ENCODE peak calls at places on chromosomes 3 and 15, in seven cellular contexts. One of them, this sample, is unnamed.
A peak's percentile ranks its signal among the peaks of the same experiment; 100 is the strongest.

GRCh38 chr15:55256281-55257013 is 33.2 kb downstream of the RAB27A start:
- DNase-seq in neuronal stem cell: no peak
- DNase-seq in HepG2: peak; percentile 5
- DNase-seq in OCI-LY7: no peak
- DNase-seq in mammary epithelial cell: peak; percentile 39
- DNase-seq in endothelial cell of umbilical vein: no peak
- DNase-seq in fibroblast of lung: peak; percentile 19
- DNase-seq in this sample: no peak

GRCh38 chr15:33453761-33454160 is 143.0 kb downstream of the RYR3 start:
- DNase-seq in neuronal stem cell: no peak
- DNase-seq in HepG2: no peak
- DNase-seq in OCI-LY7: no peak
- DNase-seq in mammary epithelial cell: no peak
- DNase-seq in endothelial cell of umbilical vein: peak; percentile 28
- DNase-seq in fibroblast of lung: no peak
- DNase-seq in this sample: no peak

GRCh38 chr3:46959169-46959515 is 17.4 kb downstream of the CCDC12 start:
- DNase-seq in neuronal stem cell: no peak
- DNase-seq in HepG2: no peak
- DNase-seq in OCI-LY7: no peak
- DNase-seq in mammary epithelial cell: no peak
- DNase-seq in endothelial cell of umbilical vein: no peak
- DNase-seq in fibroblast of lung: no peak
- DNase-seq in this sample: peak; percentile 42

GRCh38 chr3:133192363-133192945 is 154.3 kb downstream of the TMEM108 start:
- DNase-seq in neuronal stem cell: no peak
- DNase-seq in HepG2: no peak
- DNase-seq in OCI-LY7: no peak
- DNase-seq in mammary epithelial cell: no peak
- DNase-seq in endothelial cell of umbilical vein: no peak
- DNase-seq in fibroblast of lung: peak; percentile 16
- DNase-seq in this sample: no peak

GRCh38 chr3:106534206-106534605 is 665.4 kb upstream of the CBLB start:
- DNase-seq in neuronal stem cell: no peak
- DNase-seq in HepG2: no peak
- DNase-seq in OCI-LY7: no peak
- DNase-seq in mammary epithelial cell: peak; percentile 60
- DNase-seq in endothelial cell of umbilical vein: peak; percentile 38
- DNase-seq in fibroblast of lung: peak; percentile 96
- DNase-seq in this sample: no peak

GRCh38 chr3:145017959-145018358 is 1046.3 kb downstream of the DIPK2A start:
- DNase-seq in neuronal stem cell: no peak
- DNase-seq in HepG2: no peak
- DNase-seq in OCI-LY7: no peak
- DNase-seq in mammary epithelial cell: peak; percentile 84
- DNase-seq in endothelial cell of umbilical vein: no peak
- DNase-seq in fibroblast of lung: peak; percentile 62
- DNase-seq in this sample: no peak

GRCh38 chr3:57757642-57758297 is 1.7 kb downstream of the SLMAP start:
- DNase-seq in neuronal stem cell: peak; percentile 18
- DNase-seq in HepG2: peak; percentile 43
- DNase-seq in OCI-LY7: peak; percentile 18
- DNase-seq in mammary epithelial cell: peak; percentile 46
- DNase-seq in endothelial cell of umbilical vein: peak; percentile 39
- DNase-seq in fibroblast of lung: peak; percentile 47
- DNase-seq in this sample: no peak

GRCh38 chr3:190070623-190071347 is 49.9 kb downstream of the P3H2 start:
- DNase-seq in neuronal stem cell: no peak
- DNase-seq in HepG2: peak; percentile 6
- DNase-seq in OCI-LY7: no peak
- DNase-seq in mammary epithelial cell: no peak
- DNase-seq in endothelial cell of umbilical vein: no peak
- DNase-seq in fibroblast of lung: peak; percentile 95
- DNase-seq in this sample: no peak

GRCh38 chr3:77825045-77825827 is 785.3 kb downstream of the ROBO2 start:
- DNase-seq in neuronal stem cell: no peak
- DNase-seq in HepG2: no peak
- DNase-seq in OCI-LY7: no peak
- DNase-seq in mammary epithelial cell: peak; percentile 99
- DNase-seq in endothelial cell of umbilical vein: peak; percentile 54
- DNase-seq in fibroblast of lung: peak; percentile 92
- DNase-seq in this sample: no peak

GRCh38 chr15:99994849-99995248 is 261.6 kb upstream of the LYSMD4 start:
- DNase-seq in neuronal stem cell: peak; percentile 63
- DNase-seq in HepG2: no peak
- DNase-seq in OCI-LY7: no peak
- DNase-seq in mammary epithelial cell: no peak
- DNase-seq in endothelial cell of umbilical vein: no peak
- DNase-seq in fibroblast of lung: no peak
- DNase-seq in this sample: no peak

GRCh38 chr15:97940993-97941392 is 19.5 kb upstream of the ARRDC4 start:
- DNase-seq in neuronal stem cell: no peak
- DNase-seq in HepG2: no peak
- DNase-seq in OCI-LY7: no peak
- DNase-seq in mammary epithelial cell: no peak
- DNase-seq in endothelial cell of umbilical vein: no peak
- DNase-seq in fibroblast of lung: no peak
- DNase-seq in this sample: no peak

GRCh38 chr3:170745211-170745718 is 124.7 kb downstream of the RPL22L1 start:
- DNase-seq in neuronal stem cell: no peak
- DNase-seq in HepG2: no peak
- DNase-seq in OCI-LY7: no peak
- DNase-seq in mammary epithelial cell: peak; percentile 75
- DNase-seq in endothelial cell of umbilical vein: peak; percentile 89
- DNase-seq in fibroblast of lung: peak; percentile 92
- DNase-seq in this sample: peak; percentile 26

GRCh38 chr3:183161552-183162345 is 785 bp downstream of the LAMP3 start:
- DNase-seq in neuronal stem cell: no peak
- DNase-seq in HepG2: no peak
- DNase-seq in OCI-LY7: peak; percentile 89
- DNase-seq in mammary epithelial cell: no peak
- DNase-seq in endothelial cell of umbilical vein: no peak
- DNase-seq in fibroblast of lung: no peak
- DNase-seq in this sample: peak; percentile 97

GRCh38 chr3:108089544-108089943 is 1.3 kb downstream of the CD47 start:
- DNase-seq in neuronal stem cell: no peak
- DNase-seq in HepG2: no peak
- DNase-seq in OCI-LY7: peak; percentile 14
- DNase-seq in mammary epithelial cell: peak; percentile 35
- DNase-seq in endothelial cell of umbilical vein: peak; percentile 38
- DNase-seq in fibroblast of lung: peak; percentile 6
- DNase-seq in this sample: peak; percentile 67

GRCh38 chr15:64930778-64931240 is 19.1 kb downstream of the ANKDD1A start:
- DNase-seq in neuronal stem cell: no peak
- DNase-seq in HepG2: no peak
- DNase-seq in OCI-LY7: no peak
- DNase-seq in mammary epithelial cell: no peak
- DNase-seq in endothelial cell of umbilical vein: peak; percentile 44
- DNase-seq in fibroblast of lung: peak; percentile 74
- DNase-seq in this sample: no peak

GRCh38 chr3:158723991-158724390 is 8.3 kb downstream of the RARRES1 start:
- DNase-seq in neuronal stem cell: no peak
- DNase-seq in HepG2: no peak
- DNase-seq in OCI-LY7: no peak
- DNase-seq in mammary epithelial cell: no peak
- DNase-seq in endothelial cell of umbilical vein: no peak
- DNase-seq in fibroblast of lung: no peak
- DNase-seq in this sample: no peak

GRCh38 chr3:158731525-158731924 is 732 bp downstream of the RARRES1 start:
- DNase-seq in neuronal stem cell: no peak
- DNase-seq in HepG2: no peak
- DNase-seq in OCI-LY7: no peak
- DNase-seq in mammary epithelial cell: no peak
- DNase-seq in endothelial cell of umbilical vein: no peak
- DNase-seq in fibroblast of lung: peak; percentile 39
- DNase-seq in this sample: no peak

GRCh38 chr3:158725348-158725966 is 6.8 kb downstream of the RARRES1 start:
- DNase-seq in neuronal stem cell: no peak
- DNase-seq in HepG2: peak; percentile 43
- DNase-seq in OCI-LY7: no peak
- DNase-seq in mammary epithelial cell: peak; percentile 93
- DNase-seq in endothelial cell of umbilical vein: peak; percentile 87
- DNase-seq in fibroblast of lung: peak; percentile 100
- DNase-seq in this sample: no peak

GRCh38 chr3:158728851-158729250 is 3.4 kb downstream of the RARRES1 start:
- DNase-seq in neuronal stem cell: no peak
- DNase-seq in HepG2: no peak
- DNase-seq in OCI-LY7: no peak
- DNase-seq in mammary epithelial cell: no peak
- DNase-seq in endothelial cell of umbilical vein: no peak
- DNase-seq in fibroblast of lung: peak; percentile 80
- DNase-seq in this sample: no peak

DNA sequence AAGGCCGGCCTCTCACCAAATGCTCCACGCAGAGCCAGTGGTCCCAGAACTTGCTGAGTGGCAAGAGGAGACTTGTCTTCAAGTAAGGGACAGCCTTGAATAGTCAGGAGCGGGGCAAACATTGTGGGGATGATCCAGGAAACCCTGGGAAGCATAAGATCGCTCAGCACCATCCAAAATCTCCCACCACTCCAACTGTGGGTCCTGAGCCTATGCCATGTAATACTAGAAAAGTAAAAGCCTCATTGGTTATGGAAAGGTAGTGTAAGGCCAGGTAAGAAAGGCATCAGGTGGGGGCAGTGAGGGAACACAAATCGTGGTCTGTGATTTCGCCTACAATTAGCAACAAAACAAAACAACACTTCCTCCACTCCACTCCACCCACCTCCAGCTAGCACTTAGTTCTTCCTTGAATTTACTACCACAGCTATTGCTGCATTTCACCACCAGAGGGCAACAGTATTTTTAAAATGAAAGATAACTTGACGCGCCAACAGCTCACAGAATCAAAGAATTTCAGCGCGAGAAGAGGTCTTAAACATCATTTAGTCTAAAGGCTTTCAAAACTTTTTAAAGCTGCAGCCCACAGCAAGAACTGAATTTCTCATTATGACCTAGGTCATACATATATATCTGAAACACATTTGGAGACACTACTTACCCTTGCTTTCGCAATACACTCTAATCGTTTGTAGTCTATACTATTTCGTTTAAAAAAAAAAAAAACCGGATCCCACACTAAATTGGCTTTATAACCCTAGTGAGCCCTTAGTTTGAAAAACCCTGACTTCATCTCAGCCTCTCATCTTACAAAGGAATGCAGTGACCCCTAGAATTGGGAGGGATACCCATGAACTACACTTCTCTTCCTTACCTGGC is 4.5 kb downstream of the RARRES1 start:
- DNase-seq in neuronal stem cell: peak; percentile 45
- DNase-seq in HepG2: peak; percentile 44
- DNase-seq in OCI-LY7: peak; percentile 68
- DNase-seq in mammary epithelial cell: peak; percentile 58
- DNase-seq in endothelial cell of umbilical vein: peak; percentile 80
- DNase-seq in fibroblast of lung: peak; percentile 75
- DNase-seq in this sample: peak; percentile 87
- H3K4me2 ChIP-seq in neuronal stem cell: no peak overlapping the region
- H3K4me2 ChIP-seq in HepG2: peak overlapping the region; percentile 33
- H3K4me2 ChIP-seq in OCI-LY7: no peak overlapping the region
- H3K4me2 ChIP-seq in mammary epithelial cell: peak overlapping the region; percentile 36
- H3K4me2 ChIP-seq in endothelial cell of umbilical vein: peak overlapping the region; percentile 61
- H3K4me2 ChIP-seq in fibroblast of lung: peak overlapping the region; percentile 47
- H3K4me2 ChIP-seq in this sample: peak overlapping the region; percentile 45

DNA sequence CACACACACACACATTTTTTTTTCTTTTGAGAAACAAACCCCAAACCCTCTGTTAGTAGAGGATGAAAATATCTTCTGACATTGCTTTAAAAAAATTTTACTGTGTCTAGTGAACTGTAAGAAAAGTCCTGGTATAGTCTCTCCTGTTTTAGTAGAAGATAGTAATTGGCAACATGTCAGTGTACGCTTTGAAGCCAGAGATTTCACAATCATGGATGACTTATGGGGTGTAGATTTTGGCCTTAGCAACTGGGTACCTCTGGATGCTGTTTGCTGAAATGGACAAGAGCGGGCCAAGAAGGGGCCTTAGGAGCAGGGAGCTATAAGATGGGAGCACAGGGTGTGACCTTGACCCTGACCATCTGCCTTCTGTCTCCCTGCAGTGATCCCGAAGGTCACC is 266.6 kb downstream of the SLCO3A1 start:
- DNase-seq in neuronal stem cell: no peak
- DNase-seq in HepG2: no peak
- DNase-seq in OCI-LY7: no peak
- DNase-seq in mammary epithelial cell: no peak
- DNase-seq in endothelial cell of umbilical vein: no peak
- DNase-seq in fibroblast of lung: no peak
- DNase-seq in this sample: no peak
- H3K4me1 ChIP-seq in neuronal stem cell: no peaks in the 10 kb centered on the region
- H3K4me1 ChIP-seq in HepG2: no peaks in the 10 kb centered on the region
- H3K4me1 ChIP-seq in OCI-LY7: peaks cover 10% of the 10 kb centered on the region
- H3K4me1 ChIP-seq in mammary epithelial cell: peaks cover 8% of the 10 kb centered on the region
- H3K4me1 ChIP-seq in endothelial cell of umbilical vein: no peaks in the 10 kb centered on the region
- H3K4me1 ChIP-seq in fibroblast of lung: no peaks in the 10 kb centered on the region
- H3K4me1 ChIP-seq in this sample: peaks cover 53% of the 10 kb centered on the region

GRCh38 chr15:85717212-85717611 is 77.5 kb downstream of the KLHL25 start:
- DNase-seq in neuronal stem cell: no peak
- DNase-seq in HepG2: no peak
- DNase-seq in OCI-LY7: peak; percentile 10
- DNase-seq in mammary epithelial cell: no peak
- DNase-seq in endothelial cell of umbilical vein: no peak
- DNase-seq in fibroblast of lung: no peak
- DNase-seq in this sample: no peak

GRCh38 chr15:85710340-85710842 is 84.3 kb downstream of the KLHL25 start:
- DNase-seq in neuronal stem cell: no peak
- DNase-seq in HepG2: no peak
- DNase-seq in OCI-LY7: no peak
- DNase-seq in mammary epithelial cell: no peak
- DNase-seq in endothelial cell of umbilical vein: no peak
- DNase-seq in fibroblast of lung: no peak
- DNase-seq in this sample: no peak

GRCh38 chr15:85718271-85718971 is 76.3 kb downstream of the KLHL25 start:
- DNase-seq in neuronal stem cell: no peak
- DNase-seq in HepG2: no peak
- DNase-seq in OCI-LY7: peak; percentile 86
- DNase-seq in mammary epithelial cell: no peak
- DNase-seq in endothelial cell of umbilical vein: no peak
- DNase-seq in fibroblast of lung: no peak
- DNase-seq in this sample: peak; percentile 75

GRCh38 chr15:85711590-85712192 is 83.0 kb downstream of the KLHL25 start:
- DNase-seq in neuronal stem cell: no peak
- DNase-seq in HepG2: no peak
- DNase-seq in OCI-LY7: no peak
- DNase-seq in mammary epithelial cell: no peak
- DNase-seq in endothelial cell of umbilical vein: no peak
- DNase-seq in fibroblast of lung: peak; percentile 39
- DNase-seq in this sample: no peak

GRCh38 chr15:85716261-85716660 is 78.5 kb downstream of the KLHL25 start:
- DNase-seq in neuronal stem cell: no peak
- DNase-seq in HepG2: no peak
- DNase-seq in OCI-LY7: no peak
- DNase-seq in mammary epithelial cell: no peak
- DNase-seq in endothelial cell of umbilical vein: no peak
- DNase-seq in fibroblast of lung: no peak
- DNase-seq in this sample: no peak
- H3K36me3 ChIP-seq in neuronal stem cell: peaks cover 91% of the 10 kb centered on the region
- H3K36me3 ChIP-seq in HepG2: peaks cover 5% of the 10 kb centered on the region
- H3K36me3 ChIP-seq in OCI-LY7: peaks cover 96% of the 10 kb centered on the region
- H3K36me3 ChIP-seq in mammary epithelial cell: peaks cover 6% of the 10 kb centered on the region
- H3K36me3 ChIP-seq in endothelial cell of umbilical vein: peaks cover 27% of the 10 kb centered on the region
- H3K36me3 ChIP-seq in fibroblast of lung: peaks cover 6% of the 10 kb centered on the region
- H3K36me3 ChIP-seq in this sample: peaks cover 60% of the 10 kb centered on the region

DNA sequence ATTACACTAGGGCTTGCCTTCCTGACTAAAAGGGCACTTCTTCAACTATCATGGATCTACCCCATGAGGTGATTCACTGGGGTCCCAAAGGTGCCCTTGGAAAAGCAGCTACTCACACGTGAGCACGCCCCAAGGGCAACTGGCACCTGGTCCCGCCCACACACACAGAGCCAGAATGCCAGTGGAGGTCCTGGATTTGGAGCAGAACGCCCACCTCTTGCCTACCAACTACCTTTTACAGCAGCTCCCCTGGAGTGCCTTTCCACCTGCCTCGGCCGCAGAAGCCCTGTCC is 1.8 kb upstream of the CTDSPL start:
- DNase-seq in neuronal stem cell: no peak
- DNase-seq in HepG2: no peak
- DNase-seq in OCI-LY7: no peak
- DNase-seq in mammary epithelial cell: no peak
- DNase-seq in endothelial cell of umbilical vein: no peak
- DNase-seq in fibroblast of lung: no peak
- DNase-seq in this sample: no peak
- H3K4me2 ChIP-seq in neuronal stem cell: no peak overlapping the region
- H3K4me2 ChIP-seq in HepG2: peak overlapping the region; percentile 34
- H3K4me2 ChIP-seq in OCI-LY7: no peak overlapping the region
- H3K4me2 ChIP-seq in mammary epithelial cell: peak overlapping the region; percentile 79
- H3K4me2 ChIP-seq in endothelial cell of umbilical vein: no peak overlapping the region
- H3K4me2 ChIP-seq in fibroblast of lung: peak overlapping the region; percentile 61
- H3K4me2 ChIP-seq in this sample: no peak overlapping the region